ENCODE peak calls at places on chromosomes 13 and 19, in four cellular contexts. A is right cardiac atrium, H is H9, X is heart right ventricle. J is an unnamed sample.

GRCh38 chr13:86155756-86156155 is 356.5 kb upstream of the SLITRK6 start:
- DNase-seq in A (no peak), H (no peak), X (no peak), J (no peak)

GRCh38 chr13:46654956-46655726 is 102.2 kb downstream of the LRCH1 start:
- DNase-seq in A (no peak), H (no peak), X (no peak), J (no peak)

GRCh38 chr13:26653310-26653709 is 95.8 kb downstream of the WASF3 start:
- DNase-seq in A (no peak), H (no peak), X (no peak), J (no peak)

GRCh38 chr13:71879129-71879535 is 12.1 kb upstream of the DACH1 start:
- DNase-seq in A (no peak), H (peak; percentile 36), X (peak; percentile 11), J (peak; percentile 61)

GRCh38 chr13:31374682-31375081 is 174.9 kb downstream of the B3GLCT start:
- DNase-seq in A (no peak), H (no peak), X (no peak), J (no peak)

GRCh38 chr13:41631296-41631965 is 174.1 kb downstream of the RGCC start:
- DNase-seq in A (no peak), H (no peak), X (no peak), J (no peak)

GRCh38 chr13:43776680-43777079 is 10.1 kb downstream of the ENOX1 start:
- DNase-seq in A (no peak), H (no peak), X (no peak), J (no peak)

GRCh38 chr19:50516456-50516855 is 2.7 kb upstream of the ASPDH start:
- DNase-seq in A (no peak), H (no peak), X (no peak), J (no peak)

GRCh38 chr19:18785179-18786124 is 5.7 kb downstream of the COMP start:
- DNase-seq in A (peak; percentile 89), H (peak; percentile 89), X (peak; percentile 53), J (peak; percentile 99)

GRCh38 chr19:35868823-35869326 is 501 bp downstream of the APLP1 start:
- DNase-seq in A (no peak), H (no peak), X (no peak), J (no peak)

GRCh38 chr13:19062019-19062646 is 119.5 kb downstream of the TUBA3C start:
- DNase-seq in A (no peak), H (no peak), X (no peak), J (no peak)

GRCh38 chr13:102291587-102292218 is 110.1 kb downstream of the FGF14 start:
- DNase-seq in A (peak; percentile 12), H (peak; percentile 33), X (no peak), J (peak; percentile 62)

GRCh38 chr13:22757530-22758120 is 423.2 kb upstream of the SGCG start:
- DNase-seq in A (no peak), H (no peak), X (no peak), J (no peak)

GRCh38 chr13:100100115-100100879 is 11.4 kb downstream of the PCCA start:
- DNase-seq in A (no peak), H (no peak), X (peak; percentile 51), J (no peak)

GRCh38 chr19:18090545-18091216 is 3.9 kb upstream of the IL12RB1 start:
- DNase-seq in A (no peak), H (no peak), X (no peak), J (no peak)

GRCh38 chr13:42497798-42498197 is 76.2 kb upstream of the TNFSF11 start:
- DNase-seq in A (no peak), H (no peak), X (no peak), J (no peak)

GRCh38 chr13:88751994-88752393 is 1080.8 kb downstream of the SLITRK5 start:
- DNase-seq in A (no peak), H (no peak), X (no peak), J (no peak)

GRCh38 chr13:101514695-101515275 is 62.3 kb downstream of the ITGBL1 start:
- DNase-seq in A (no peak), H (no peak), X (peak; percentile 23), J (peak; percentile 53)

GRCh38 chr13:27005976-27006518 is 165.6 kb downstream of the USP12 start:
- DNase-seq in A (no peak), H (peak; percentile 23), X (no peak), J (no peak)

GRCh38 chr19:48872884-48873475 is 759 bp downstream of the PPP1R15A start:
- DNase-seq in A (peak; percentile 89), H (peak; percentile 85), X (peak; percentile 95), J (peak; percentile 90)

GRCh38 chr19:16372065-16372915 is 47.7 kb downstream of the KLF2 start:
- DNase-seq in A (no peak), H (no peak), X (no peak), J (no peak)

GRCh38 chr19:47240996-47241918 is 10.3 kb upstream of the BBC3 start:
- DNase-seq in A (peak; percentile 72), H (peak; percentile 95), X (peak; percentile 81), J (peak; percentile 97)

GRCh38 chr19:4986471-4986888 is 17.6 kb downstream of the KDM4B start:
- DNase-seq in A (no peak), H (no peak), X (no peak), J (no peak)

GRCh38 chr13:94548382-94549240 is 47.3 kb downstream of the TGDS start:
- DNase-seq in A (no peak), H (peak; percentile 81), X (peak; percentile 35), J (peak; percentile 92)

GRCh38 chr19:1365964-1366695 is 17.6 kb upstream of the NDUFS7 start:
- DNase-seq in A (no peak), H (no peak), X (no peak), J (no peak)

GRCh38 chr13:70253834-70254233 is 145.6 kb upstream of the KLHL1 start:
- DNase-seq in A (no peak), H (no peak), X (no peak), J (no peak)

GRCh38 chr19:14021474-14021873 is 6.5 kb upstream of the RLN3 start:
- DNase-seq in A (no peak), H (peak; percentile 47), X (no peak), J (peak; percentile 62)

GRCh38 chr19:35164418-35164817 is 9.9 kb downstream of the FXYD5 start:
- DNase-seq in A (no peak), H (no peak), X (no peak), J (no peak)

GRCh38 chr13:105213512-105213911 is 1322.0 kb downstream of the EFNB2 start:
- DNase-seq in A (no peak), H (peak; percentile 34), X (no peak), J (peak; percentile 60)

GRCh38 chr13:113432509-113433270 is 20.6 kb downstream of the ADPRHL1 start:
- DNase-seq in A (no peak), H (no peak), X (no peak), J (peak; percentile 35)

GRCh38 chr19:14072535-14073231 is at the start of gene MISP3:
- DNase-seq in A (peak; percentile 53), H (no peak), X (no peak), J (peak; percentile 81)

GRCh38 chr19:51696606-51697005 is 3.5 kb downstream of the SPACA6 start:
- DNase-seq in A (no peak), H (no peak), X (no peak), J (no peak)

GRCh38 chr19:33133438-33134031 is 1.6 kb downstream of the WDR88 start:
- DNase-seq in A (no peak), H (peak; percentile 62), X (no peak), J (peak; percentile 69)

GRCh38 chr19:887072-887471 is 5.9 kb downstream of the MED16 start:
- DNase-seq in A (no peak), H (no peak), X (no peak), J (peak; percentile 46)

GRCh38 chr19:3537101-3537437 is 1.9 kb upstream of the TEKTIP1 start:
- DNase-seq in A (no peak), H (no peak), X (no peak), J (no peak)
- H3K27ac ChIP-seq in A (no peak overlapping the region), H (no peak overlapping the region), X (peak overlapping the region; percentile 30), J (no peak overlapping the region)

DNA sequence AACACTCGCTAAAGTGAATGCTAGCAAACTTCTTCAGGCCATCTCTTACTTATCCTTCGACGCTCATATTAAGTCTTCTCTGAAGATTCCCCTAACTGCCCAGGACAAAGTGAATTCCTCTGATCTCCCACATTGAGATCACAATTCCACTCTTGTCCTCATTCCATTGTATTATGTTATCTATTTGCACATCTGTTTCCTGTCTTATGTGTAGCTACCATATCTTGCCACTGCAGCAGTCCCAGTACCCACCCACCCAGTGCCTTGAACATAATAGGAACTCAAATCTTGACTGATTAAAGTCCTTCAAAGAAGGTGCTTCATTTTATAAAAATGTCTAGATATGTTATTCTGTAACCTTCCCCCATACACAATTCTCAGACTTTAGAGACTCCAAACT is 702.3 kb downstream of the DIAPH3 start:
- DNase-seq in A (no peak), H (no peak), X (no peak), J (no peak)
- H3K4me1 ChIP-seq in A (peaks cover 3% of the 10 kb centered on the region), H (peaks cover 11% of the 10 kb centered on the region), X (peaks cover 15% of the 10 kb centered on the region), J (no peaks in the 10 kb centered on the region)

DNA sequence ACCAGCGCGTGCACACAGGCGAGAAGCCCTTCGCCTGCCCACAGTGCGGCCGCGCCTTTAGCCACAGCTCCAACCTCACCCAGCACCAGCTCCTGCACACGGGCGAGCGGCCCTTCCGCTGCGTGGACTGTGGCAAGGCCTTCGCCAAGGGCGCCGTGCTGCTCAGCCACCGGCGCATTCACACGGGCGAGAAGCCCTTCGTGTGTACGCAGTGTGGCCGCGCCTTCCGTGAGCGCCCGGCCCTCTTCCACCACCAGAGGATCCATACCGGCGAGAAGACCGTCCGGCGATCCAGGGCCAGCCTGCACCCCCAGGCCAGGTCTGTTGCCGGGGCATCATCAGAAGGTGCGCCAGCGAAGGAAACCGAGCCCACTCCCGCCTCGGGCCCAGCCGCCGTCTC is 4.4 kb upstream of the ZNF446 start:
- DNase-seq in A (no peak), H (peak; percentile 18), X (no peak), J (no peak)
- H3K27ac ChIP-seq in A (no peak overlapping the region), H (no peak overlapping the region), X (no peak overlapping the region), J (no peak overlapping the region)

GRCh38 chr19:10551698-10552301 is 8.1 kb downstream of the ATG4D start:
- DNase-seq in A (no peak), H (peak; percentile 55), X (no peak), J (peak; percentile 62)
- H3K4me1 ChIP-seq in A (no peaks in the 10 kb centered on the region), H (no peaks in the 10 kb centered on the region), X (no peaks in the 10 kb centered on the region), J (no peaks in the 10 kb centered on the region)

GRCh38 chr19:55621673-55622231 is 2.6 kb downstream of the ZNF784 start:
- DNase-seq in A (peak; percentile 39), H (no peak), X (no peak), J (no peak)

GRCh38 chr19:55625004-55625326 is 599 bp upstream of the ZNF784 start:
- DNase-seq in A (no peak), H (no peak), X (no peak), J (no peak)

GRCh38 chr19:55622242-55622969 is 2.0 kb downstream of the ZNF784 start:
- DNase-seq in A (peak; percentile 21), H (no peak), X (no peak), J (no peak)

GRCh38 chr19:55624109-55625003 is at the start of gene ZNF784:
- DNase-seq in A (peak; percentile 93), H (peak; percentile 95), X (peak; percentile 93), J (peak; percentile 98)

GRCh38 chr19:55623130-55623868 is 1.1 kb downstream of the ZNF784 start:
- DNase-seq in A (no peak), H (no peak), X (no peak), J (no peak)
- H3K27ac ChIP-seq in A (peak overlapping the region; percentile 36), H (no peak overlapping the region), X (peak overlapping the region; percentile 94), J (no peak overlapping the region)

GRCh38 chr13:47949799-47950198 is 51.3 kb downstream of the SUCLA2 start:
- DNase-seq in A (no peak), H (no peak), X (no peak), J (no peak)
- H3K4me1 ChIP-seq in A (no peaks in the 10 kb centered on the region), H (no peaks in the 10 kb centered on the region), X (no peaks in the 10 kb centered on the region), J (no peaks in the 10 kb centered on the region)

GRCh38 chr19:52961981-52962380 is 700 bp downstream of the ZNF816 start:
- DNase-seq in A (no peak), H (no peak), X (no peak), J (no peak)
- H3K27ac ChIP-seq in A (peak overlapping the region; percentile 91), H (no peak overlapping the region), X (peak overlapping the region; percentile 91), J (peak overlapping the region; percentile 19)

GRCh38 chr13:111564657-111565056 is 244.2 kb downstream of the TEX29 start:
- DNase-seq in A (no peak), H (no peak), X (no peak), J (no peak)
- H3K4me1 ChIP-seq in A (no peaks in the 10 kb centered on the region), H (no peaks in the 10 kb centered on the region), X (no peaks in the 10 kb centered on the region), J (no peaks in the 10 kb centered on the region)